ENCODE peak calls at places on chromosomes 5 and 9, in four cellular contexts. One of them, this sample, is unnamed. For H3K4me1, the result is how much of the 10 kb centered on the place peaks cover.

GRCh38 chr9:123478967-123479602 is 123.1 kb downstream of the CRB2 start:
- DNase-seq in lung: no peak
- DNase-seq in cardiac muscle cell: no peak
- DNase-seq in left lung: no peak
- DNase-seq in this sample: no peak

GRCh38 chr9:113474372-113474771 is 10.8 kb downstream of the RGS3 start:
- DNase-seq in lung: no peak
- DNase-seq in cardiac muscle cell: no peak
- DNase-seq in left lung: no peak
- DNase-seq in this sample: no peak

GRCh38 chr9:8419871-8420270 is 620.3 kb upstream of the DMAC1 start:
- DNase-seq in lung: no peak
- DNase-seq in cardiac muscle cell: peak
- DNase-seq in left lung: no peak
- DNase-seq in this sample: no peak

GRCh38 chr5:4630031-4630430 is 510.1 kb upstream of the ADAMTS16 start:
- DNase-seq in lung: peak
- DNase-seq in cardiac muscle cell: no peak
- DNase-seq in left lung: no peak
- DNase-seq in this sample: no peak

GRCh38 chr5:157540707-157541451 is 34.7 kb downstream of the ADAM19 start:
- DNase-seq in lung: peak
- DNase-seq in cardiac muscle cell: peak
- DNase-seq in left lung: peak
- DNase-seq in this sample: no peak

GRCh38 chr9:87657190-87657589 is 68.7 kb upstream of the CTSL start:
- DNase-seq in lung: no peak
- DNase-seq in cardiac muscle cell: peak
- DNase-seq in left lung: peak
- DNase-seq in this sample: no peak

GRCh38 chr5:36708996-36709395 is 102.6 kb downstream of the SLC1A3 start:
- DNase-seq in lung: no peak
- DNase-seq in cardiac muscle cell: no peak
- DNase-seq in left lung: no peak
- DNase-seq in this sample: no peak

GRCh38 chr9:86731511-86731993 is 215.8 kb downstream of the GAS1 start:
- DNase-seq in lung: no peak
- DNase-seq in cardiac muscle cell: peak
- DNase-seq in left lung: no peak
- DNase-seq in this sample: no peak

GRCh38 chr5:98975682-98976407 is 47.0 kb upstream of the CHD1 start:
- DNase-seq in lung: no peak
- DNase-seq in cardiac muscle cell: no peak
- DNase-seq in left lung: no peak
- DNase-seq in this sample: no peak

GRCh38 chr9:6029581-6029980 is 14.2 kb upstream of the RANBP6 start:
- DNase-seq in lung: no peak
- DNase-seq in cardiac muscle cell: peak
- DNase-seq in left lung: no peak
- DNase-seq in this sample: no peak

GRCh38 chr5:116428966-116429365 is 145.7 kb downstream of the SEMA6A start:
- DNase-seq in lung: no peak
- DNase-seq in cardiac muscle cell: no peak
- DNase-seq in left lung: no peak
- DNase-seq in this sample: no peak

GRCh38 chr5:111580956-111581355 is 68.6 kb upstream of the STARD4 start:
- DNase-seq in lung: no peak
- DNase-seq in cardiac muscle cell: peak
- DNase-seq in left lung: no peak
- DNase-seq in this sample: no peak

GRCh38 chr9:112059145-112059979 is 115.7 kb downstream of the SUSD1 start:
- DNase-seq in lung: no peak
- DNase-seq in cardiac muscle cell: peak
- DNase-seq in left lung: peak
- DNase-seq in this sample: peak

GRCh38 chr5:131261483-131261882 is 2.4 kb upstream of the CDC42SE2 start:
- DNase-seq in lung: no peak
- DNase-seq in cardiac muscle cell: no peak
- DNase-seq in left lung: no peak
- DNase-seq in this sample: no peak

GRCh38 chr5:131260895-131261294 is 3.0 kb upstream of the CDC42SE2 start:
- DNase-seq in lung: no peak
- DNase-seq in cardiac muscle cell: no peak
- DNase-seq in left lung: no peak
- DNase-seq in this sample: no peak

GRCh38 chr5:131256507-131256823 is 7.4 kb upstream of the CDC42SE2 start:
- DNase-seq in lung: no peak
- DNase-seq in cardiac muscle cell: no peak
- DNase-seq in left lung: no peak
- DNase-seq in this sample: no peak

GRCh38 chr5:131259326-131259725 is 4.5 kb upstream of the CDC42SE2 start:
- DNase-seq in lung: no peak
- DNase-seq in cardiac muscle cell: no peak
- DNase-seq in left lung: no peak
- DNase-seq in this sample: no peak

GRCh38 chr5:131258733-131259132 is 5.1 kb upstream of the CDC42SE2 start:
- DNase-seq in lung: no peak
- DNase-seq in cardiac muscle cell: no peak
- DNase-seq in left lung: no peak
- DNase-seq in this sample: no peak
- H3K27ac ChIP-seq in lung: peak
- H3K27ac ChIP-seq in cardiac muscle cell: no peak
- H3K27ac ChIP-seq in left lung: no peak
- H3K27ac ChIP-seq in this sample: no peak

GRCh38 chr5:181052526-181052927 is 12.5 kb downstream of the BTNL9 start:
- DNase-seq in lung: no peak
- DNase-seq in cardiac muscle cell: peak
- DNase-seq in left lung: no peak
- DNase-seq in this sample: no peak
- H3K4me3 ChIP-seq in lung: peak
- H3K4me3 ChIP-seq in cardiac muscle cell: no peak
- H3K4me3 ChIP-seq in left lung: peak
- H3K4me3 ChIP-seq in this sample: no peak

GRCh38 chr5:113223831-113224604 is 210.8 kb downstream of the TSSK1B start:
- DNase-seq in lung: no peak
- DNase-seq in cardiac muscle cell: no peak
- DNase-seq in left lung: no peak
- DNase-seq in this sample: peak
- H3K4me1 ChIP-seq in lung: under half
- H3K4me1 ChIP-seq in cardiac muscle cell: under half
- H3K4me1 ChIP-seq in left lung: under half
- H3K4me1 ChIP-seq in this sample: half or more

DNA sequence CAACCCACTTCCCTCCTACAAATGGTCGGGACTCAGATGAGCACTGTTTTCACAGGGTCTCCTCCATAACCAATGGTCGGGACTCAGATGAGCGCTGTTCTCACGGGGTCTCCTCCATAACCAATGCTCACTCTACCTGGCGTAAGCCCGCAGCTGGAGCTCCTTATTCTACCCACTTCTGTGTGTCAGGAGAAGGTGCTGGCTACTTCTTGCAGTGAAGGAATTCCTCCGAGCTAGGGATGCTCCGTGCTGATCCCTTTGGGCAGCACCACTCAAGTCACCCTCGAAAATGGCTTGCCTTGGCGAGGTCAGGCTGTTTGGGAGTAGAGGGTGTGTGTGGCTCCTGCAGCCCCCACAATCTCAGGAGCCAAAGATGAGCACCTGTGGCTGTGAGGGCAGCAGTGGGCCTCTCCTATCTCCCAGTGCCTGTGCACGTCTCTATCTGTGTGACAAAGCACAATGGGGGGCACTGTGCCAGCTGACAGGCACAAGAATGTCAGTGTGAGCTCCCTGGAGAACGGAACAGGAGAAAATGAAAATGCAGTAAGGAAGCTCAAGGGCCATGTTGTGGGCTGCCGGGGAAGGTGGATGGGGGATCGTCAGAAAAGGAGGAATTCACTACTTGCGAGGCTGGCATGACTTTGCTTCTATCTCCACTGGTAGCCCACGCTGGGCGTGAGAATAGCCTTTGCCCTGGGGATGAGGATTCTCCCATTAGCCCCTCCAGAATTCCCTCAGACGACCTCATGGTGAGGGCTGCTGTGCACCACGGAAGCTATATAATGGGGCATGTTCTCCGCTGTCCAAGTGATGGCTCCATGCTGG is 3.9 kb upstream of the BTNL9 start:
- DNase-seq in lung: no peak
- DNase-seq in cardiac muscle cell: no peak
- DNase-seq in left lung: no peak
- DNase-seq in this sample: no peak
- H3K27ac ChIP-seq in lung: peak
- H3K27ac ChIP-seq in cardiac muscle cell: no peak
- H3K27ac ChIP-seq in left lung: no peak
- H3K27ac ChIP-seq in this sample: no peak

GRCh38 chr5:106985174-106985573 is 685.6 kb downstream of the EFNA5 start:
- DNase-seq in lung: no peak
- DNase-seq in cardiac muscle cell: no peak
- DNase-seq in left lung: no peak
- DNase-seq in this sample: no peak
- H3K4me3 ChIP-seq in lung: no peak
- H3K4me3 ChIP-seq in cardiac muscle cell: no peak
- H3K4me3 ChIP-seq in left lung: no peak
- H3K4me3 ChIP-seq in this sample: no peak